ENCODE peak calls at places on chromosomes 5 and 9, in five cellular contexts. N is ovary, A is A549, U is right lobe of liver, J is MM.1S. X is an unnamed sample.

GRCh38 chr5:65803699-65804426 is 81.9 kb downstream of the NLN start:
- DNase-seq in N (no peak), A (no peak), U (no peak), J (no peak), X (no peak)

GRCh38 chr5:43006411-43007202 is 33.5 kb downstream of the ANXA2R start:
- DNase-seq in N (peak; percentile 26), A (no peak), U (no peak), J (no peak), X (no peak)

GRCh38 chr5:65076251-65076869 is 307.6 kb downstream of the CWC27 start:
- DNase-seq in N (peak; percentile 27), A (peak; percentile 52), U (no peak), J (peak; percentile 61), X (peak; percentile 39)

GRCh38 chr5:138949988-138950387 is 74.9 kb upstream of the LRRTM2 start:
- DNase-seq in N (no peak), A (no peak), U (no peak), J (no peak), X (no peak)

GRCh38 chr9:26643826-26644225 is 248.8 kb downstream of the CAAP1 start:
- DNase-seq in N (no peak), A (no peak), U (no peak), J (no peak), X (no peak)

GRCh38 chr9:97397220-97397619 is 14.7 kb upstream of the TDRD7 start:
- DNase-seq in N (no peak), A (no peak), U (no peak), J (peak; percentile 41), X (no peak)

GRCh38 chr5:60586307-60586901 is 113.6 kb downstream of the DEPDC1B start:
- DNase-seq in N (no peak), A (peak; percentile 53), U (no peak), J (peak; percentile 37), X (no peak)

GRCh38 chr5:62594364-62594984 is 15.9 kb downstream of the LRRC70 start:
- DNase-seq in N (no peak), A (no peak), U (no peak), J (no peak), X (no peak)

GRCh38 chr5:134090482-134090881 is 24.0 kb upstream of the TCF7 start:
- DNase-seq in N (no peak), A (no peak), U (peak; percentile 32), J (no peak), X (no peak)

GRCh38 chr5:171157775-171158174 is 151.3 kb upstream of the TLX3 start:
- DNase-seq in N (no peak), A (no peak), U (no peak), J (no peak), X (no peak)

DNA sequence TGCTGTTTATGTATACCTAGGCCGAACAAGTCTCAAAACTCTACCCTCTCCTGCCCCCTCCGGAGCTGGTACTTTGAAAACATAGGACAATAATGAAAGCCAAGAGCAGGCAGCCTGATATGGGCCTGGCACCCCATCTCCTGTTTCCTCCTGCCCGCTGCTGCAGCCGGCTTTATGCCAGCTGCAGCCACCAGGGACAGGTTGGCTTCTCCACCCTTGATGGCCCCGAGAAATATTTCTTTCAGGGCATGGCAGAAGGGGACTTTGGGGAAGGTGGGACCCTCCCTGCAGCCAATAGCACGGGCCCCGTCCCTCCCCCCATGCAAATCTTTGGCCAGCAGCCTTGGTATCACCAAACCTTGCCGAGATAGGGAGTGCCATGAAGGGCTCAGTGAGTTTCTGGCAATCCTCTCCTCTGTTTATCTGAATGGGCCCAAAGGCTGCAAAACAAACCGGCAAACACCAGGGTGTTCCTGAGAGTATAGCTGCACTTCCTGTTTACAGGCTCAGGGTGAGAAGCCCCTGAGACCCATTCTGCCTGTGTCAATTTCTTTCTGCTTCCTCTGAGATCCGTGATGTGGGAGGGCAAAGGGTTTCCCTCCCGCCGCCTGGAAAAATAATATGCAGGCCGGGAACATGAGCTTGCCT is 73.4 kb upstream of the BOD1 start:
- DNase-seq in N (no peak), A (peak; percentile 48), U (no peak), J (no peak), X (no peak)
- H3K9me3 ChIP-seq in N (no peaks in the 10 kb centered on the region), A (peaks cover 4% of the 10 kb centered on the region), U (no peaks in the 10 kb centered on the region), J (no peaks in the 10 kb centered on the region), X (no peaks in the 10 kb centered on the region)

DNA sequence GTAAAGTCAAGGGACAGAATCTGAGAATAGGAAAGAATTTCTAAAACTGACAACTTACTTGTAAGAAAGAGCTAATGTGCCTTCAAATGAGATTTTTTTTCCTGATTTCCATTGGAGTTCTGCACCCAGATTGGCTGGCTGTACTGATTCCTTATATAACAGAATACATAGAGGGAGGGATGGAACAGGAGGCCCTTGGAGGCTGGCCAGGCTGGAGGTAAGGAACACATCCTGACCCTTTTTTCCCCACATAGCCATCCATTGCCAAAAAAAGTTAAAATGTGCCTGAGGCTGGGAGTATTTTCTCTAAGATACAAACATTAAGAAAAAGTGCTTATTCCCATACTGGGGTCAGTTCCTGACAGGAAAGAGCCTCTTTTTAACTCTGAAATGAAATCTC is 27.3 kb upstream of the IFNA14 start:
- DNase-seq in N (no peak), A (no peak), U (no peak), J (no peak), X (no peak)
- H3K4me3 ChIP-seq in N (no peak overlapping the region), A (no peak overlapping the region), U (no peak overlapping the region), J (no peak overlapping the region), X (no peak overlapping the region)

DNA sequence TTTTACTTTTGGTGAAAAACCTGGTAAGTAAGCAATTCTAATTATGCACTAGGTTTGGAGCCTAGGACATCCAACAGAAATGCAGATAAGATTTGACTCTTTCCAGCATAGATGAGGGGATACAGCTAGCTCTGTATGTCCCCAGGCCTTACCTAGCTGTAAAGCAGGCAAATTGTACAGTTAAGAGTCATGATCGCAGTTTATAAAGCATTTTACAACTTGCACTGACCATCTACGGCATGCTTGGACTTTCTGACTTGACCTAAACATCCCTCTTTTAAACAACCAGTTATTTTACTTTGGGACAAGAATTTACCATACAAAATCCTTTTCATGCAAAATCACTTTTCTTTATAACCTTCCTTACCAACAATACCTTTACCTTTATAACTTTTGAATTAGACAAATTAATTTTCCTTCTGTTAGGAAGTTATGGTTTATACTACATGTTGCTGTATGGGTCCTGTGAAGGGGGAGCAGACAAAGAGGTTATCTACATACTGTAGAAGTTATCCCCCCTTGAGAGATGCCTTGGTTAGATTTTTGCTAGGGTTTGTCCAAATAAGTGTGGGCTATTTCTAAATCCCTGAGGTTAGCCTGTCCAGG is 36.8 kb downstream of the FGD3 start:
- DNase-seq in N (no peak), A (peak; percentile 50), U (no peak), J (no peak), X (no peak)
- H3K9me3 ChIP-seq in N (no peaks in the 10 kb centered on the region), A (peaks cover 39% of the 10 kb centered on the region), U (no peaks in the 10 kb centered on the region), J (no peaks in the 10 kb centered on the region), X (no peaks in the 10 kb centered on the region)

GRCh38 chr9:37082214-37082765 is 38.1 kb upstream of the ZCCHC7 start:
- DNase-seq in N (no peak), A (no peak), U (no peak), J (no peak), X (no peak)

GRCh38 chr9:37085233-37085632 is 35.1 kb upstream of the ZCCHC7 start:
- DNase-seq in N (no peak), A (no peak), U (no peak), J (no peak), X (no peak)

GRCh38 chr9:37079370-37080164 is 40.8 kb upstream of the ZCCHC7 start:
- DNase-seq in N (peak; percentile 93), A (peak; percentile 96), U (peak; percentile 95), J (peak; percentile 94), X (peak; percentile 77)

DNA sequence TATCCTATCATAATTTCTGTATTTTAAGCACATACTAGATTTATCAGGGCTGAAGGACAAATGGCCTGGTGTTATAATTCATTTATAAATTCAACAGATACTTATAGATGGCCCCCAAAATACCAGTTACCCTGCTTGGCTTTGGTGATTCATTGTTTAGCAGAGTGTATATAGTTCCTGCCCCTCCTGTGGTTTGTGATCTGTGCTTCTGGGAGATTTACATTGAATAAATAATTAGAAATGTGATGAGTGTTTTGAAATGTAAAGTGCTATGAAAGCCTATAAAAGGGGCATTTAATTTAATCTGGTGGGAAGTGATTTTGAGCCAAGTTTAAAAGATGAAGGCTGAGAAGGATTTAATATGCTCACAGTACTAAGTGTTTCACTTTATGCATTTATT is 36.7 kb upstream of the ZCCHC7 start:
- DNase-seq in N (no peak), A (no peak), U (no peak), J (no peak), X (no peak)
- H3K4me3 ChIP-seq in N (no peak overlapping the region), A (no peak overlapping the region), U (no peak overlapping the region), J (no peak overlapping the region), X (no peak overlapping the region)

GRCh38 chr5:158273035-158273434 is 414.1 kb upstream of the CLINT1 start:
- DNase-seq in N (no peak), A (no peak), U (no peak), J (no peak), X (peak; percentile 9)
- H3K9me3 ChIP-seq in N (no peaks in the 10 kb centered on the region), A (no peaks in the 10 kb centered on the region), U (no peaks in the 10 kb centered on the region), J (no peaks in the 10 kb centered on the region), X (no peaks in the 10 kb centered on the region)

GRCh38 chr9:76464706-76465105 is 5.7 kb downstream of the GCNT1 start:
- DNase-seq in N (no peak), A (no peak), U (no peak), J (no peak), X (no peak)

GRCh38 chr9:76459691-76460635 is 981 bp downstream of the GCNT1 start:
- DNase-seq in N (peak; percentile 18), A (peak; percentile 29), U (peak; percentile 57), J (peak; percentile 36), X (no peak)

GRCh38 chr9:76466299-76466605 is 7.3 kb downstream of the GCNT1 start:
- DNase-seq in N (no peak), A (no peak), U (no peak), J (no peak), X (no peak)

GRCh38 chr9:76463211-76463610 is 4.2 kb downstream of the GCNT1 start:
- DNase-seq in N (no peak), A (no peak), U (no peak), J (no peak), X (no peak)

GRCh38 chr9:76465442-76466298 is 6.7 kb downstream of the GCNT1 start:
- DNase-seq in N (no peak), A (no peak), U (no peak), J (no peak), X (no peak)
- H3K4me3 ChIP-seq in N (no peak overlapping the region), A (no peak overlapping the region), U (no peak overlapping the region), J (no peak overlapping the region), X (no peak overlapping the region)

GRCh38 chr5:147809830-147810666 is 21.4 kb downstream of the SPINK1 start:
- DNase-seq in N (no peak), A (no peak), U (no peak), J (peak; percentile 26), X (no peak)

GRCh38 chr5:147805030-147805454 is 22.5 kb upstream of the JAKMIP2 start:
- DNase-seq in N (no peak), A (no peak), U (no peak), J (peak; percentile 92), X (no peak)

GRCh38 chr5:147801461-147801860 is 18.9 kb upstream of the JAKMIP2 start:
- DNase-seq in N (no peak), A (no peak), U (no peak), J (no peak), X (no peak)

GRCh38 chr5:147803941-147804717 is 21.6 kb upstream of the JAKMIP2 start:
- DNase-seq in N (no peak), A (no peak), U (no peak), J (no peak), X (no peak)
- H3K9me3 ChIP-seq in N (no peaks in the 10 kb centered on the region), A (no peaks in the 10 kb centered on the region), U (no peaks in the 10 kb centered on the region), J (no peaks in the 10 kb centered on the region), X (no peaks in the 10 kb centered on the region)

DNA sequence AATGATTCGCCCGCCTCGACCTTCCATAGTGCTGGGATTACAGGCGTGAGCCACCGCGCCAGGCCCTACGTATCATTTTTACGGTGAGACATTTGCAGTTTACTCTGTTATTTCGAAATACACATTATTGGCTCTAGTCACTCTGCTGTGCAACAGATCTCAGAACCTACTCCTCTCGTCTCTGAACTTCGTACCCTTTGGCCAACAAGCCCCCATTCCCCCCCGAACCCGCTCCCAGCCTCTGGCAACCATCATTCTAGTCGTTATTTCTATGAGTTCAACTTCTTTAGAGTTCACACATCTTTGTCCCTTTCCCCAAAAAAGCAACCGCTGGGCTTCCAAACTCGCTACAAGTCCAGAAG is 736 bp downstream of the PTGR1 start:
- DNase-seq in N (peak; percentile 22), A (no peak), U (no peak), J (no peak), X (no peak)
- H3K4me3 ChIP-seq in N (peak overlapping the region; percentile 93), A (peak overlapping the region; percentile 96), U (peak overlapping the region; percentile 56), J (no peak overlapping the region), X (peak overlapping the region; percentile 81)

X was measured in iPS DF 6.9.